ENCODE peak calls at places on chromosomes 4 and X, in five cellular contexts. S is heart right ventricle, W is neural progenitor cell, K is pancreas, Z is mesendoderm. C is an unnamed sample. For H3K27me3, the result is how much of the 10 kb centered on the place peaks cover.

GRCh38 chr4:86223472-86223871 is 136.4 kb downstream of the MAPK10 start:
- DNase-seq in K (no peak), Z (peak), W (peak), S (no peak), C (peak)

GRCh38 chr4:6461301-6462165 is 10.9 kb downstream of the PPP2R2C start:
- DNase-seq in Z (peak), W (no peak), S (no peak), K (no peak), C (peak)

GRCh38 chr4:147842573-147842972 is 110.7 kb downstream of the ARHGAP10 start:
- DNase-seq in K (no peak), W (no peak), S (peak), Z (no peak), C (no peak)

GRCh38 chr4:4642201-4643025 is 100.6 kb upstream of the STX18 start:
- DNase-seq in Z (peak), W (peak), K (no peak), S (no peak), C (peak)

GRCh38 chr4:175614880-175615279 is 197.2 kb downstream of the GPM6A start:
- DNase-seq in K (peak), Z (no peak), W (no peak), S (no peak), C (no peak)

GRCh38 chr4:153234923-153235322 is 30.7 kb downstream of the TRIM2 start:
- DNase-seq in Z (peak), W (no peak), K (no peak), S (no peak), C (no peak)

GRCh38 chr4:145898926-145899531 is 39.6 kb downstream of the ZNF827 start:
- DNase-seq in S (no peak), Z (no peak), W (no peak), K (no peak), C (peak)

GRCh38 chr4:111678466-111678865 is 466.8 kb upstream of the FAM241A start:
- DNase-seq in Z (peak), S (no peak), W (no peak), K (no peak), C (no peak)

GRCh38 chr4:173666-174314 is 49.5 kb downstream of the ZNF718 start:
- DNase-seq in W (no peak), Z (peak), S (no peak), K (no peak), C (no peak)

GRCh38 chr4:105683038-105683437 is 25.5 kb downstream of the INTS12 start:
- DNase-seq in W (no peak), Z (no peak), S (no peak), K (peak), C (no peak)

GRCh38 chr4:128663325-128663724 is 146.2 kb upstream of the JADE1 start:
- DNase-seq in K (no peak), S (no peak), Z (no peak), W (no peak), C (no peak)

GRCh38 chr4:140342620-140343019 is 30.8 kb upstream of the SCOC start:
- DNase-seq in W (no peak), S (no peak), Z (no peak), K (no peak), C (no peak)

GRCh38 chrX:150363561-150364346 is 637 bp downstream of the MAMLD1 start:
- DNase-seq in W (peak), Z (peak), K (peak), S (peak), C (peak)

GRCh38 chrX:124540474-124540873 is 194.1 kb downstream of the SH2D1A start:
- DNase-seq in K (no peak), S (no peak), W (no peak), Z (no peak), C (no peak)

GRCh38 chr4:6290769-6291547 is 21.3 kb downstream of the WFS1 start:
- DNase-seq in Z (peak), S (no peak), K (no peak), W (no peak), C (peak)

GRCh38 chr4:39686997-39687396 is 10.9 kb upstream of the UBE2K start:
- DNase-seq in K (no peak), Z (no peak), W (no peak), S (no peak), C (no peak)

GRCh38 chr4:78534286-78534955 is 17.1 kb upstream of the ANXA3 start:
- DNase-seq in Z (no peak), S (no peak), K (no peak), W (peak), C (no peak)

GRCh38 chr4:38860788-38861424 is 4.3 kb upstream of the TLR6 start:
- DNase-seq in Z (peak), S (no peak), W (peak), K (peak), C (peak)

DNA sequence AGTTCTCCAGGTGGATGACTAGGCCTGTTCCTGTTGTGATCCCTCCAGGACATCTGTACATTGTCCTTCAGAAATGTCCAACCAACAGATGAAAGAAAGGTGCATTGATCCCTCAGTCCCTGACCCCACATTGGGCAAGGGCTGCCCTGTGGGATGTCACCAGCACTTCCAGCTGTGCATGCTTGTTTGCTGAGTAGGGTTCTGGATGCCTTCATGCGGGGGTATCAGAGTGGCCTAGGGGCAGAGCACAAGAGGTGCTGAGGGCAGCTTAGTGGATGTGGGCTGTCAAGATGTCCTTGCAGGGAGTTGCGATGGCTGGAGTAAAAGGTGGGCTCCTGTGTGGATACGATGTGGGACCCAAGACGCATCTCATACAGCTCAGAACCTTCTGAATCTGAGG is 112.5 kb downstream of the PALLD start:
- DNase-seq in Z (no peak), W (no peak), S (no peak), K (no peak), C (no peak)
- H3K27me3 ChIP-seq in Z (under half), W (under half), S (under half), K (under half), C (under half)

DNA sequence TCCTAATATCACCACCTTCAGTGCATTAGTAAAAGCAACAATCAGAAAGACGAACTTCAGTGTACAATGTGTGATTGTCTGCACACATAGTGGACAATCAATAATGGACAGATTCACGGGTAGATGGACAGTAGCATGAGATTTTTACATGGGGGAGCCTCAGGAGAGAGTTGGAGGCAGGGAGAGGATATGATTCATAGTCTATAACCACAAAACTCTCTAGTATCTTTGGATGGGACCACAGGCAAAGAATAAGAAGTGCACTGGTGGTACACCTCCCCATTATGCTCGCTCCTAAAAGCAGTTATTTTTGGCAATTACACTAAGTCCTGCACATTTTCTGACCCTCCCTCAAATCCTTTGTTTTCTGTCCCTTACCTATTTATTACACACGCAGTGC is 624.4 kb upstream of the ACTRT1 start:
- DNase-seq in W (no peak), S (no peak), Z (no peak), K (no peak), C (no peak)
- H3K27me3 ChIP-seq in W (under half), S (under half), Z (under half), K (under half), C (under half)

DNA sequence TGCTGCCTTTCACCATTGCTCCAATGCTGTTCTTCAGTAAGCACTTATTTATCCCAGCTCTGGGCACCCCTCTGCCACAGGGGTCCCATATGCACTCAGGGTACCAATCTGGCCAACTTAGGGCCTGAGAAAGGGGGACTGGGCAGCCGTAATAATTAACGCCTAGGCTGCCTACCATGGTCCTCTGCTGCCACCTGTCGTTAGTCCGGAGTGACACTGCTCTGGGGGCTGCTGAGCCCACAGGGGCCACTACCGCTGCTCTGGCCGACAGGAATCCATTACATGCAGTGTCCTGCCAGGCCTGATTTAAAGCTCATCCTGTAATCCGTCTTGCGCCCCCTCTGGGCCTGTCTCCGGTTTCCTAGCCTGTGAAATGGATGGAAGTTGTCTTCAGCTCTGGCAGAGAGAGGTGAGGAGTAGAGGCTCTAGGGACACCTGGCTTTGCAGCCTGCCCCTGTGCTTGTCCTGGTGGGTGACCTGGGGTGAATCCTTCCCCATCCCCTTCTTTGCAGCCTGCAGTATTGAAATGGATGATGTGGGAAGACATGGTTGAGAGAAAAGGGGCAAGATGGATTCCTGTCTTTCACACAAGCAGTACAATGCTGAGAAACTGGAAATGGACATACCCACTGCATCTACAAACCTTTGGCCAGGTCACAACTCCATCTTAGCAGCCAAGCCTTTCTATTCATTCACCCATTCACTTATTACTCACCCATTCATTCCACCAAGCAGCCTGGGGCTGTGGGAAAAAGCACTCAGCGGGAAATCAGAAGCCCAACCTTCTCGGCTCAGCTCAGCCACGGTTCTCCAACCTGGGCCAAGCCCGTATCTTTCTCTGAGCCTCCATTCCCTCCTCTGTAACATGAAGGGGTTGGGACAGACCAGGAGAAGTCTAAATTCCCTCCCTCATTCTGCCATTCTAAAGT is 116.3 kb upstream of the NALF2 start:
- DNase-seq in S (peak), Z (peak), W (peak), K (peak), C (peak)
- H3K27me3 ChIP-seq in S (under half), Z (under half), W (under half), K (under half), C (under half)

GRCh38 chr4:8892556-8893226 is 21.1 kb upstream of the HMX1 start:
- DNase-seq in W (peak), Z (no peak), K (no peak), S (no peak), C (peak)

GRCh38 chr4:8891646-8892555 is 20.3 kb upstream of the HMX1 start:
- DNase-seq in Z (peak), W (peak), S (no peak), K (no peak), C (peak)

GRCh38 chr4:8893624-8894423 is 22.2 kb upstream of the HMX1 start:
- DNase-seq in W (peak), K (no peak), Z (peak), S (no peak), C (peak)

GRCh38 chr4:8894424-8894816 is 22.8 kb upstream of the HMX1 start:
- DNase-seq in S (no peak), Z (no peak), W (no peak), K (no peak), C (no peak)

DNA sequence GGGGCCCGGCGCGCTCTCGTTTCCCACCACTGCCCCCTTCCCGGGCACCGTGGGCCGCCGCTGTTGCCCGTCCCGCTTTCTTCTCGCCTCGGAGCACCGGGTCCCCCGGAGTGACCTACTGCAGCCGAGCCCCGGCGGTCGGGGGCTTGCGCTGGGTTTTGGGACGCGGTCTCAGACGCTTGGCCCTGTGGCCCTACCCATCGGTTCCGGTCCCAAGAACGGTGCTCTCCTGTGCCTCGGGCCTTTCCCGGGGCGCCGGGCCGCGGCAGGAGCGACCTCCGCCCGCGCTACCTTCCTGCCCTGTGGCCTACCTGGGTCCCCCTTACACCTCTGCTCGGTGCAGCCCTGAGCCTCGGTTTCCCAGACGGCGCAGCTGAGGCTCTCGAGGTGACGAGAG is 21.6 kb upstream of the HMX1 start:
- DNase-seq in K (no peak), W (no peak), Z (no peak), S (no peak), C (peak)
- H3K27me3 ChIP-seq in K (under half), W (half or more), Z (half or more), S (half or more), C (half or more)